ENCODE peak calls at places on chromosomes 3 and 15, in ten cellular contexts. One of them, this sample, is unnamed. For H3K4me1, the result is how much of the 10 kb centered on the place peaks cover.

GRCh38 chr3:161890147-161890625 is 393.6 kb downstream of the OTOL1 start:
- DNase-seq in H9: no peak
- DNase-seq in IMR-90: peak
- DNase-seq in psoas muscle: no peak
- DNase-seq in OCI-LY7: no peak
- DNase-seq in aorta: peak
- DNase-seq in hepatocyte: peak
- DNase-seq in H1: no peak
- DNase-seq in cardiac muscle cell: no peak
- DNase-seq in vagina: no peak
- DNase-seq in this sample: peak

GRCh38 chr15:50055333-50056278 is 63.4 kb downstream of the ATP8B4 start:
- DNase-seq in H9: no peak
- DNase-seq in IMR-90: peak
- DNase-seq in psoas muscle: no peak
- DNase-seq in OCI-LY7: no peak
- DNase-seq in aorta: no peak
- DNase-seq in hepatocyte: no peak
- DNase-seq in H1: no peak
- DNase-seq in cardiac muscle cell: no peak
- DNase-seq in vagina: no peak
- DNase-seq in this sample: no peak

GRCh38 chr3:53227993-53228885 is 27.6 kb downstream of the TKT start:
- DNase-seq in H9: no peak
- DNase-seq in IMR-90: no peak
- DNase-seq in psoas muscle: no peak
- DNase-seq in OCI-LY7: no peak
- DNase-seq in aorta: no peak
- DNase-seq in hepatocyte: no peak
- DNase-seq in H1: no peak
- DNase-seq in cardiac muscle cell: no peak
- DNase-seq in vagina: peak
- DNase-seq in this sample: no peak

GRCh38 chr3:24639640-24640329 is 145.1 kb upstream of the THRB start:
- DNase-seq in H9: no peak
- DNase-seq in IMR-90: no peak
- DNase-seq in psoas muscle: no peak
- DNase-seq in OCI-LY7: no peak
- DNase-seq in aorta: no peak
- DNase-seq in hepatocyte: no peak
- DNase-seq in H1: no peak
- DNase-seq in cardiac muscle cell: no peak
- DNase-seq in vagina: no peak
- DNase-seq in this sample: no peak

GRCh38 chr3:11244131-11244677 is 28.0 kb upstream of the ATG7 start:
- DNase-seq in H9: no peak
- DNase-seq in IMR-90: peak
- DNase-seq in psoas muscle: no peak
- DNase-seq in OCI-LY7: no peak
- DNase-seq in aorta: no peak
- DNase-seq in hepatocyte: no peak
- DNase-seq in H1: no peak
- DNase-seq in cardiac muscle cell: no peak
- DNase-seq in vagina: no peak
- DNase-seq in this sample: no peak

GRCh38 chr3:124619887-124620599 is 110.2 kb upstream of the UMPS start:
- DNase-seq in H9: no peak
- DNase-seq in IMR-90: no peak
- DNase-seq in psoas muscle: no peak
- DNase-seq in OCI-LY7: no peak
- DNase-seq in aorta: no peak
- DNase-seq in hepatocyte: no peak
- DNase-seq in H1: no peak
- DNase-seq in cardiac muscle cell: no peak
- DNase-seq in vagina: no peak
- DNase-seq in this sample: no peak

GRCh38 chr15:39583586-39584265 is 2.8 kb downstream of the THBS1 start:
- DNase-seq in H9: peak
- DNase-seq in IMR-90: peak
- DNase-seq in psoas muscle: no peak
- DNase-seq in OCI-LY7: no peak
- DNase-seq in aorta: no peak
- DNase-seq in hepatocyte: peak
- DNase-seq in H1: no peak
- DNase-seq in cardiac muscle cell: peak
- DNase-seq in vagina: no peak
- DNase-seq in this sample: peak

GRCh38 chr3:62376906-62377865 is 3.8 kb upstream of the FEZF2 start:
- DNase-seq in H9: peak
- DNase-seq in IMR-90: no peak
- DNase-seq in psoas muscle: no peak
- DNase-seq in OCI-LY7: no peak
- DNase-seq in aorta: no peak
- DNase-seq in hepatocyte: no peak
- DNase-seq in H1: peak
- DNase-seq in cardiac muscle cell: no peak
- DNase-seq in vagina: no peak
- DNase-seq in this sample: no peak

GRCh38 chr3:69999191-70000027 is at the start of gene SAMMSON:
- DNase-seq in H9: peak
- DNase-seq in IMR-90: peak
- DNase-seq in psoas muscle: no peak
- DNase-seq in OCI-LY7: no peak
- DNase-seq in aorta: peak
- DNase-seq in hepatocyte: no peak
- DNase-seq in H1: peak
- DNase-seq in cardiac muscle cell: no peak
- DNase-seq in vagina: no peak
- DNase-seq in this sample: no peak

GRCh38 chr3:195558602-195559001 is 15.5 kb upstream of the PPP1R2 start:
- DNase-seq in H9: no peak
- DNase-seq in IMR-90: peak
- DNase-seq in psoas muscle: peak
- DNase-seq in OCI-LY7: peak
- DNase-seq in aorta: no peak
- DNase-seq in hepatocyte: peak
- DNase-seq in H1: no peak
- DNase-seq in cardiac muscle cell: peak
- DNase-seq in vagina: no peak
- DNase-seq in this sample: peak

GRCh38 chr15:63069616-63069952 is 27.0 kb downstream of the TPM1 start:
- DNase-seq in H9: no peak
- DNase-seq in IMR-90: no peak
- DNase-seq in psoas muscle: no peak
- DNase-seq in OCI-LY7: no peak
- DNase-seq in aorta: no peak
- DNase-seq in hepatocyte: no peak
- DNase-seq in H1: no peak
- DNase-seq in cardiac muscle cell: no peak
- DNase-seq in vagina: no peak
- DNase-seq in this sample: no peak

GRCh38 chr15:63072809-63073277 is 30.3 kb downstream of the TPM1 start:
- DNase-seq in H9: no peak
- DNase-seq in IMR-90: no peak
- DNase-seq in psoas muscle: no peak
- DNase-seq in OCI-LY7: no peak
- DNase-seq in aorta: no peak
- DNase-seq in hepatocyte: no peak
- DNase-seq in H1: no peak
- DNase-seq in cardiac muscle cell: no peak
- DNase-seq in vagina: no peak
- DNase-seq in this sample: no peak

GRCh38 chr15:63071288-63071909 is 28.9 kb downstream of the TPM1 start:
- DNase-seq in H9: no peak
- DNase-seq in IMR-90: no peak
- DNase-seq in psoas muscle: no peak
- DNase-seq in OCI-LY7: no peak
- DNase-seq in aorta: no peak
- DNase-seq in hepatocyte: no peak
- DNase-seq in H1: no peak
- DNase-seq in cardiac muscle cell: no peak
- DNase-seq in vagina: no peak
- DNase-seq in this sample: no peak

GRCh38 chr15:63072023-63072650 is 29.6 kb downstream of the TPM1 start:
- DNase-seq in H9: no peak
- DNase-seq in IMR-90: no peak
- DNase-seq in psoas muscle: no peak
- DNase-seq in OCI-LY7: no peak
- DNase-seq in aorta: no peak
- DNase-seq in hepatocyte: no peak
- DNase-seq in H1: no peak
- DNase-seq in cardiac muscle cell: no peak
- DNase-seq in vagina: no peak
- DNase-seq in this sample: no peak

DNA sequence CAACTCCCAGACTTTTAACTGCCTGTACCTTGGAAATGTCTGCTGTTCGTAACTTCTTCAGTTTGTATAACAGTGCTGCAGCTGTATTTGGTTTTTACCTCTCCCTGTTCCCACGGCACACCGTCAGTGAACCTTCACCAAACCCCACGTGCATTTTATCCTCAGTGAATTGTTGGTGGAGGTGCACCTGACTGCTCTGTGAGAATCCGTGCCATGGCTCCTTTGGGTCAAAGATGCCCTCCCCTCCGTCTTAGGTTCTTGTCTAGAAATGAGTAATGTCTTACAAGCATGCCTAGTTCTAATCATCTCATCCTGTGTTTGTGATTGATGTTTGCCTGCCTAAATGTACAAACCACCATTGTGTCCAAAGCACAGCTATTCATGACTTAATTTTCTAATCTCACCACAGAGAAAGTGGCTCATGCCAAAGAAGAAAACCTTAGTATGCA is 28.2 kb downstream of the TPM1 start:
- DNase-seq in H9: no peak
- DNase-seq in IMR-90: no peak
- DNase-seq in psoas muscle: no peak
- DNase-seq in OCI-LY7: no peak
- DNase-seq in aorta: no peak
- DNase-seq in hepatocyte: no peak
- DNase-seq in H1: no peak
- DNase-seq in cardiac muscle cell: no peak
- DNase-seq in vagina: no peak
- DNase-seq in this sample: no peak
- H3K4me1 ChIP-seq in H9: under half
- H3K4me1 ChIP-seq in IMR-90: under half
- H3K4me1 ChIP-seq in psoas muscle: under half
- H3K4me1 ChIP-seq in OCI-LY7: under half
- H3K4me1 ChIP-seq in aorta: under half
- H3K4me1 ChIP-seq in hepatocyte: under half
- H3K4me1 ChIP-seq in H1: under half
- H3K4me1 ChIP-seq in cardiac muscle cell: under half
- H3K4me1 ChIP-seq in vagina: under half
- H3K4me1 ChIP-seq in this sample: under half

GRCh38 chr15:64460206-64460736 is at the start of gene ZNF609:
- DNase-seq in H9: peak
- DNase-seq in IMR-90: peak
- DNase-seq in psoas muscle: peak
- DNase-seq in OCI-LY7: peak
- DNase-seq in aorta: peak
- DNase-seq in hepatocyte: peak
- DNase-seq in H1: peak
- DNase-seq in cardiac muscle cell: peak
- DNase-seq in vagina: peak
- DNase-seq in this sample: peak

GRCh38 chr15:64460737-64461576 is 579 bp downstream of the ZNF609 start:
- DNase-seq in H9: peak
- DNase-seq in IMR-90: peak
- DNase-seq in psoas muscle: no peak
- DNase-seq in OCI-LY7: peak
- DNase-seq in aorta: peak
- DNase-seq in hepatocyte: peak
- DNase-seq in H1: peak
- DNase-seq in cardiac muscle cell: peak
- DNase-seq in vagina: peak
- DNase-seq in this sample: peak

GRCh38 chr15:64456634-64457108 is 3.7 kb upstream of the ZNF609 start:
- DNase-seq in H9: no peak
- DNase-seq in IMR-90: peak
- DNase-seq in psoas muscle: no peak
- DNase-seq in OCI-LY7: no peak
- DNase-seq in aorta: no peak
- DNase-seq in hepatocyte: peak
- DNase-seq in H1: no peak
- DNase-seq in cardiac muscle cell: no peak
- DNase-seq in vagina: no peak
- DNase-seq in this sample: no peak

GRCh38 chr15:64461577-64462162 is 1.3 kb downstream of the ZNF609 start:
- DNase-seq in H9: peak
- DNase-seq in IMR-90: peak
- DNase-seq in psoas muscle: no peak
- DNase-seq in OCI-LY7: no peak
- DNase-seq in aorta: no peak
- DNase-seq in hepatocyte: peak
- DNase-seq in H1: no peak
- DNase-seq in cardiac muscle cell: peak
- DNase-seq in vagina: no peak
- DNase-seq in this sample: peak

DNA sequence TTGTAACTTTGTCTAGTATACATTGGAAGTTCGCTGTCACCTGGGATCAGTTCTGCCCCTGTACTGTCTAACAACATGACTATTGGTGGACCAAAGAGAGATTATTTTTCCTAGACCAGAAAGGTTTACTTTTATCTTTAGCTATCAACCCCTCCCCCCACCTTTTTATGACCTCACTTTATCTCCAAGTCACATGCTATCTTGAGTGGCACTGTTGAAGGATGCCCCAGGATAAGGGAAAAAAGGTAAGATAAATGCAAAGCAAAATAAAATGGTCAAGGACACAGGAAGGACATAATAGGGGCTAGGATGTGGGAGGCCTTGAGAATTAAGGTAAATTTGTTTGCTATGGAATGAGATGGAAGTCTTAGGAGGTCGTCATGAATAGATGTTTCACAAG is 996 bp upstream of the ZNF609 start:
- DNase-seq in H9: no peak
- DNase-seq in IMR-90: no peak
- DNase-seq in psoas muscle: no peak
- DNase-seq in OCI-LY7: no peak
- DNase-seq in aorta: no peak
- DNase-seq in hepatocyte: peak
- DNase-seq in H1: no peak
- DNase-seq in cardiac muscle cell: no peak
- DNase-seq in vagina: no peak
- DNase-seq in this sample: no peak
- H3K4me1 ChIP-seq in H9: under half
- H3K4me1 ChIP-seq in IMR-90: under half
- H3K4me1 ChIP-seq in psoas muscle: under half
- H3K4me1 ChIP-seq in OCI-LY7: half or more
- H3K4me1 ChIP-seq in aorta: under half
- H3K4me1 ChIP-seq in hepatocyte: half or more
- H3K4me1 ChIP-seq in H1: under half
- H3K4me1 ChIP-seq in cardiac muscle cell: under half
- H3K4me1 ChIP-seq in vagina: under half
- H3K4me1 ChIP-seq in this sample: under half

GRCh38 chr15:81310480-81310879 is 13.5 kb downstream of the STARD5 start:
- DNase-seq in H9: no peak
- DNase-seq in IMR-90: no peak
- DNase-seq in psoas muscle: no peak
- DNase-seq in OCI-LY7: no peak
- DNase-seq in aorta: no peak
- DNase-seq in hepatocyte: no peak
- DNase-seq in H1: no peak
- DNase-seq in cardiac muscle cell: no peak
- DNase-seq in vagina: no peak
- DNase-seq in this sample: no peak
- H3K4me1 ChIP-seq in H9: under half
- H3K4me1 ChIP-seq in IMR-90: under half
- H3K4me1 ChIP-seq in psoas muscle: under half
- H3K4me1 ChIP-seq in OCI-LY7: under half
- H3K4me1 ChIP-seq in aorta: under half
- H3K4me1 ChIP-seq in hepatocyte: under half
- H3K4me1 ChIP-seq in H1: under half
- H3K4me1 ChIP-seq in cardiac muscle cell: under half
- H3K4me1 ChIP-seq in vagina: under half
- H3K4me1 ChIP-seq in this sample: under half

GRCh38 chr3:187743195-187744141 is 1.8 kb downstream of the BCL6 start:
- DNase-seq in H9: no peak
- DNase-seq in IMR-90: peak
- DNase-seq in psoas muscle: peak
- DNase-seq in OCI-LY7: peak
- DNase-seq in aorta: peak
- DNase-seq in hepatocyte: peak
- DNase-seq in H1: peak
- DNase-seq in cardiac muscle cell: peak
- DNase-seq in vagina: peak
- DNase-seq in this sample: no peak
- H3K4me1 ChIP-seq in H9: under half
- H3K4me1 ChIP-seq in IMR-90: under half
- H3K4me1 ChIP-seq in psoas muscle: under half
- H3K4me1 ChIP-seq in OCI-LY7: under half
- H3K4me1 ChIP-seq in aorta: under half
- H3K4me1 ChIP-seq in hepatocyte: under half
- H3K4me1 ChIP-seq in H1: under half
- H3K4me1 ChIP-seq in cardiac muscle cell: under half
- H3K4me1 ChIP-seq in vagina: under half
- H3K4me1 ChIP-seq in this sample: under half

This sample was measured in SJCRH30.